ENCODE peak calls at places on chromosomes 12 and 14, in nine cellular contexts. One of them, this sample, is unnamed.

GRCh38 chr12:20421338-20421890 is 53.1 kb downstream of the PDE3A start:
- DNase-seq in endodermal cell: peak
- DNase-seq in GM06990: peak
- DNase-seq in chondrocyte: no peak
- DNase-seq in mucosa of descending colon: peak
- DNase-seq in RWPE1: no peak
- DNase-seq in testis: no peak
- DNase-seq in tibial artery: no peak
- DNase-seq in tibial nerve: no peak
- DNase-seq in this sample: no peak

GRCh38 chr14:105091335-105092123 is 26.3 kb upstream of the GPR132 start:
- DNase-seq in tibial nerve: no peak
- DNase-seq in tibial artery: peak
- DNase-seq in RWPE1: peak
- DNase-seq in GM06990: no peak
- DNase-seq in testis: peak
- DNase-seq in mucosa of descending colon: peak
- DNase-seq in endodermal cell: peak
- DNase-seq in chondrocyte: peak
- DNase-seq in this sample: peak

GRCh38 chr14:63663428-63664142 is 21.9 kb upstream of the WDR89 start:
- DNase-seq in RWPE1: peak
- DNase-seq in endodermal cell: no peak
- DNase-seq in GM06990: no peak
- DNase-seq in tibial nerve: no peak
- DNase-seq in chondrocyte: no peak
- DNase-seq in mucosa of descending colon: no peak
- DNase-seq in tibial artery: no peak
- DNase-seq in testis: no peak
- DNase-seq in this sample: no peak

GRCh38 chr12:116552750-116553383 is 6.3 kb upstream of the MAP1LC3B2 start:
- DNase-seq in tibial nerve: no peak
- DNase-seq in tibial artery: no peak
- DNase-seq in RWPE1: no peak
- DNase-seq in GM06990: no peak
- DNase-seq in testis: no peak
- DNase-seq in endodermal cell: no peak
- DNase-seq in mucosa of descending colon: no peak
- DNase-seq in chondrocyte: no peak
- DNase-seq in this sample: no peak

GRCh38 chr14:78997811-78998210 is 827.6 kb downstream of the NRXN3 start:
- DNase-seq in endodermal cell: no peak
- DNase-seq in mucosa of descending colon: peak
- DNase-seq in GM06990: no peak
- DNase-seq in chondrocyte: no peak
- DNase-seq in RWPE1: no peak
- DNase-seq in tibial artery: peak
- DNase-seq in tibial nerve: no peak
- DNase-seq in testis: peak
- DNase-seq in this sample: peak

GRCh38 chr14:77151245-77151644 is 9.7 kb upstream of the ZDHHC22 start:
- DNase-seq in tibial artery: no peak
- DNase-seq in testis: peak
- DNase-seq in tibial nerve: no peak
- DNase-seq in endodermal cell: peak
- DNase-seq in mucosa of descending colon: no peak
- DNase-seq in chondrocyte: no peak
- DNase-seq in GM06990: no peak
- DNase-seq in RWPE1: peak
- DNase-seq in this sample: no peak

GRCh38 chr14:20811994-20812393 is 9.3 kb upstream of the RNASE1 start:
- DNase-seq in tibial nerve: no peak
- DNase-seq in endodermal cell: peak
- DNase-seq in GM06990: no peak
- DNase-seq in tibial artery: no peak
- DNase-seq in mucosa of descending colon: peak
- DNase-seq in RWPE1: no peak
- DNase-seq in chondrocyte: no peak
- DNase-seq in testis: no peak
- DNase-seq in this sample: no peak

GRCh38 chr12:57196439-57196838 is 20.2 kb upstream of the NXPH4 start:
- DNase-seq in testis: no peak
- DNase-seq in RWPE1: no peak
- DNase-seq in tibial artery: no peak
- DNase-seq in GM06990: no peak
- DNase-seq in chondrocyte: no peak
- DNase-seq in endodermal cell: no peak
- DNase-seq in mucosa of descending colon: no peak
- DNase-seq in tibial nerve: no peak
- DNase-seq in this sample: no peak

GRCh38 chr14:95045255-95045701 is 112.1 kb downstream of the DICER1 start:
- DNase-seq in RWPE1: no peak
- DNase-seq in mucosa of descending colon: no peak
- DNase-seq in tibial nerve: no peak
- DNase-seq in endodermal cell: peak
- DNase-seq in testis: peak
- DNase-seq in tibial artery: no peak
- DNase-seq in GM06990: no peak
- DNase-seq in chondrocyte: no peak
- DNase-seq in this sample: no peak

GRCh38 chr12:110262442-110263388 is 18.3 kb upstream of the ATP2A2 start:
- DNase-seq in chondrocyte: no peak
- DNase-seq in testis: no peak
- DNase-seq in tibial nerve: no peak
- DNase-seq in mucosa of descending colon: no peak
- DNase-seq in GM06990: no peak
- DNase-seq in endodermal cell: no peak
- DNase-seq in RWPE1: no peak
- DNase-seq in tibial artery: no peak
- DNase-seq in this sample: no peak

GRCh38 chr14:71089974-71090373 is 182.7 kb downstream of the PCNX1 start:
- DNase-seq in mucosa of descending colon: no peak
- DNase-seq in testis: no peak
- DNase-seq in tibial nerve: no peak
- DNase-seq in GM06990: no peak
- DNase-seq in RWPE1: no peak
- DNase-seq in endodermal cell: no peak
- DNase-seq in tibial artery: no peak
- DNase-seq in chondrocyte: no peak
- DNase-seq in this sample: peak

GRCh38 chr12:109863961-109864712 is 16.2 kb downstream of the GLTP start:
- DNase-seq in RWPE1: no peak
- DNase-seq in tibial artery: no peak
- DNase-seq in testis: no peak
- DNase-seq in tibial nerve: no peak
- DNase-seq in endodermal cell: no peak
- DNase-seq in chondrocyte: no peak
- DNase-seq in GM06990: no peak
- DNase-seq in mucosa of descending colon: peak
- DNase-seq in this sample: peak

GRCh38 chr12:58776144-58776543 is 144.2 kb downstream of the LRIG3 start:
- DNase-seq in tibial nerve: no peak
- DNase-seq in RWPE1: no peak
- DNase-seq in endodermal cell: no peak
- DNase-seq in mucosa of descending colon: no peak
- DNase-seq in testis: no peak
- DNase-seq in GM06990: no peak
- DNase-seq in chondrocyte: no peak
- DNase-seq in tibial artery: no peak
- DNase-seq in this sample: no peak

GRCh38 chr14:56131004-56131864 is 13.0 kb downstream of the PELI2 start:
- DNase-seq in endodermal cell: no peak
- DNase-seq in RWPE1: no peak
- DNase-seq in tibial nerve: no peak
- DNase-seq in testis: no peak
- DNase-seq in tibial artery: no peak
- DNase-seq in GM06990: no peak
- DNase-seq in chondrocyte: no peak
- DNase-seq in mucosa of descending colon: no peak
- DNase-seq in this sample: no peak

GRCh38 chr12:47717443-47718193 is 7.7 kb downstream of the ENDOU start:
- DNase-seq in endodermal cell: peak
- DNase-seq in mucosa of descending colon: peak
- DNase-seq in tibial nerve: peak
- DNase-seq in RWPE1: peak
- DNase-seq in GM06990: no peak
- DNase-seq in chondrocyte: no peak
- DNase-seq in testis: peak
- DNase-seq in tibial artery: peak
- DNase-seq in this sample: peak

GRCh38 chr12:39103552-39104165 is 198.3 kb upstream of the CPNE8 start:
- DNase-seq in mucosa of descending colon: peak
- DNase-seq in RWPE1: peak
- DNase-seq in tibial artery: no peak
- DNase-seq in testis: peak
- DNase-seq in chondrocyte: no peak
- DNase-seq in tibial nerve: peak
- DNase-seq in endodermal cell: peak
- DNase-seq in GM06990: no peak
- DNase-seq in this sample: peak
- TF ChIP-seq CTCF in mucosa of descending colon: peak
- TF ChIP-seq CTCF in RWPE1: peak
- TF ChIP-seq CTCF in tibial artery: peak
- TF ChIP-seq CTCF in testis: peak
- TF ChIP-seq CTCF in chondrocyte: peak
- TF ChIP-seq CTCF in tibial nerve: peak
- TF ChIP-seq CTCF in endodermal cell: peak
- TF ChIP-seq CTCF in GM06990: peak
- TF ChIP-seq CTCF in this sample: peak

GRCh38 chr12:44816446-44817017 is 59.6 kb downstream of the NELL2 start:
- DNase-seq in testis: no peak
- DNase-seq in chondrocyte: no peak
- DNase-seq in endodermal cell: no peak
- DNase-seq in RWPE1: no peak
- DNase-seq in mucosa of descending colon: peak
- DNase-seq in GM06990: no peak
- DNase-seq in tibial nerve: no peak
- DNase-seq in tibial artery: no peak
- DNase-seq in this sample: no peak

GRCh38 chr12:44817687-44818086 is 58.4 kb downstream of the NELL2 start:
- DNase-seq in mucosa of descending colon: no peak
- DNase-seq in tibial nerve: no peak
- DNase-seq in GM06990: no peak
- DNase-seq in endodermal cell: no peak
- DNase-seq in RWPE1: no peak
- DNase-seq in chondrocyte: no peak
- DNase-seq in testis: peak
- DNase-seq in tibial artery: no peak
- DNase-seq in this sample: no peak

GRCh38 chr12:44812062-44812461 is 64.1 kb downstream of the NELL2 start:
- DNase-seq in tibial artery: no peak
- DNase-seq in chondrocyte: no peak
- DNase-seq in GM06990: no peak
- DNase-seq in endodermal cell: peak
- DNase-seq in testis: no peak
- DNase-seq in tibial nerve: no peak
- DNase-seq in mucosa of descending colon: peak
- DNase-seq in RWPE1: no peak
- DNase-seq in this sample: no peak
- TF ChIP-seq CTCF in tibial artery: no peak
- TF ChIP-seq CTCF in chondrocyte: peak
- TF ChIP-seq CTCF in GM06990: peak
- TF ChIP-seq CTCF in endodermal cell: peak
- TF ChIP-seq CTCF in testis: no peak
- TF ChIP-seq CTCF in tibial nerve: no peak
- TF ChIP-seq CTCF in mucosa of descending colon: no peak
- TF ChIP-seq CTCF in RWPE1: no peak
- TF ChIP-seq CTCF in this sample: no peak

GRCh38 chr12:50190859-50191258 is 23.7 kb upstream of the CERS5 start:
- DNase-seq in mucosa of descending colon: no peak
- DNase-seq in endodermal cell: peak
- DNase-seq in RWPE1: no peak
- DNase-seq in GM06990: no peak
- DNase-seq in testis: no peak
- DNase-seq in chondrocyte: no peak
- DNase-seq in tibial artery: no peak
- DNase-seq in tibial nerve: no peak
- DNase-seq in this sample: no peak

GRCh38 chr12:50187084-50187900 is 20.1 kb upstream of the CERS5 start:
- DNase-seq in tibial nerve: no peak
- DNase-seq in RWPE1: no peak
- DNase-seq in chondrocyte: no peak
- DNase-seq in testis: no peak
- DNase-seq in GM06990: peak
- DNase-seq in endodermal cell: no peak
- DNase-seq in mucosa of descending colon: no peak
- DNase-seq in tibial artery: no peak
- DNase-seq in this sample: peak

GRCh38 chr12:50186667-50187066 is 19.5 kb upstream of the CERS5 start:
- DNase-seq in GM06990: no peak
- DNase-seq in RWPE1: no peak
- DNase-seq in testis: no peak
- DNase-seq in tibial artery: no peak
- DNase-seq in mucosa of descending colon: no peak
- DNase-seq in chondrocyte: no peak
- DNase-seq in tibial nerve: no peak
- DNase-seq in endodermal cell: no peak
- DNase-seq in this sample: peak

GRCh38 chr12:50188280-50188781 is 21.2 kb upstream of the CERS5 start:
- DNase-seq in chondrocyte: no peak
- DNase-seq in tibial nerve: no peak
- DNase-seq in mucosa of descending colon: no peak
- DNase-seq in endodermal cell: no peak
- DNase-seq in testis: no peak
- DNase-seq in tibial artery: peak
- DNase-seq in RWPE1: no peak
- DNase-seq in GM06990: no peak
- DNase-seq in this sample: peak

DNA sequence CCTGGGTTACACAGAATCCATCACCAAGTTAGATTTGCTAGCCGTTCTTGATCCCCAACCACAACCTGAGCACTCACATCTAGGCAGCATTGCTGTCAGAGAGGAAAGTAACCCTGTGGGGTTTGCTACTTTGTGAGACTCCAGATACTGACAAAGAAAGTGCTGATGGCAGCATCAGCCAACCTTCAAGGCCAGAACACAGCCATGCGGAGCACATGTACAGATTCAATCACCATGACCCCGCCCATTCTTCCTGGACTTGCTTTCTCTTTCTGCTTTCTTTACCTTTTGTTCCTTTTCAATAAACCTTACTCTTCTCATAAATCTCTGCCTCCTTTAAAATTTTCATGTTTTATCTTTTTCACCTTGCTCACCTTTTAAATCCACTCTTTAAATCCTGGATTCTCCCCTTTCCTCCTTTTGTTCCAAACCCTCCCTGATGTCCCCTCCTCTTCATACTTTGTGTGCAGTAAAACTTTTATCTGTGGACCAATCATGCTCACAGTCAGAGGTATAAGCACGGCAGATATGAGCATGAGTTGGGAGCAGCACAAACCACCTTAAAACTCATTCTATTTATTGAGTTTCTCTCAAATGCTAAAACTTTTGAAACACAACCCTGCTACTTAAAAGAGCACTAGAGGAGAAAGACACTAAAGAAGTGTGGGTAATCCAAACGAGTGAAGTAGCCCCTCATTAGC is 21.9 kb upstream of the CERS5 start:
- DNase-seq in tibial nerve: no peak
- DNase-seq in GM06990: no peak
- DNase-seq in endodermal cell: peak
- DNase-seq in testis: peak
- DNase-seq in tibial artery: no peak
- DNase-seq in chondrocyte: no peak
- DNase-seq in mucosa of descending colon: peak
- DNase-seq in RWPE1: no peak
- DNase-seq in this sample: no peak
- TF ChIP-seq CTCF in tibial nerve: no peak
- TF ChIP-seq CTCF in GM06990: no peak
- TF ChIP-seq CTCF in endodermal cell: no peak
- TF ChIP-seq CTCF in testis: no peak
- TF ChIP-seq CTCF in tibial artery: no peak
- TF ChIP-seq CTCF in chondrocyte: no peak
- TF ChIP-seq CTCF in mucosa of descending colon: no peak
- TF ChIP-seq CTCF in RWPE1: no peak
- TF ChIP-seq CTCF in this sample: no peak

GRCh38 chr14:101500681-101501080 is 60.6 kb upstream of the DIO3 start:
- DNase-seq in chondrocyte: peak
- DNase-seq in endodermal cell: peak
- DNase-seq in mucosa of descending colon: no peak
- DNase-seq in testis: peak
- DNase-seq in RWPE1: no peak
- DNase-seq in tibial artery: peak
- DNase-seq in GM06990: no peak
- DNase-seq in tibial nerve: no peak
- DNase-seq in this sample: no peak
- TF ChIP-seq CTCF in chondrocyte: no peak
- TF ChIP-seq CTCF in endodermal cell: no peak
- TF ChIP-seq CTCF in mucosa of descending colon: no peak
- TF ChIP-seq CTCF in testis: no peak
- TF ChIP-seq CTCF in RWPE1: no peak
- TF ChIP-seq CTCF in tibial artery: no peak
- TF ChIP-seq CTCF in GM06990: no peak
- TF ChIP-seq CTCF in tibial nerve: no peak
- TF ChIP-seq CTCF in this sample: no peak

This sample was measured in fibroblast of the aortic adventitia.